ENCODE peak calls at places on chromosomes 1 and 21, in seven cellular contexts. O is IMR-90, Y is cardiac muscle cell, H is foreskin keratinocyte, F is transverse colon, P is heart right ventricle, U is ovary. D is an unnamed sample.

GRCh38 chr1:33414879-33415278 is 16.0 kb downstream of the PHC2 start:
- DNase-seq in P (no peak), O (no peak), U (no peak), H (no peak), Y (no peak), F (no peak), D (no peak)

GRCh38 chr1:230303822-230304221 is 122.3 kb downstream of the PGBD5 start:
- DNase-seq in P (no peak), Y (peak; percentile 83), U (no peak), F (no peak), H (no peak), O (peak; percentile 48), D (no peak)

GRCh38 chr1:246008256-246008901 is 498.7 kb downstream of the SMYD3 start:
- DNase-seq in U (peak; percentile 13), H (no peak), F (no peak), P (no peak), Y (no peak), O (no peak), D (no peak)

GRCh38 chr1:22428672-22429071 is 23.0 kb upstream of the ZBTB40 start:
- DNase-seq in H (no peak), O (peak; percentile 59), P (no peak), F (peak; percentile 20), Y (peak; percentile 70), U (no peak), D (no peak)

GRCh38 chr1:198935371-198935921 is 296.6 kb downstream of the PTPRC start:
- DNase-seq in P (peak; percentile 39), U (peak; percentile 11), O (peak; percentile 98), H (peak; percentile 88), Y (peak; percentile 96), F (peak; percentile 65), D (no peak)

GRCh38 chr1:162365284-162366041 is 11.2 kb downstream of the SPATA46 start:
- DNase-seq in U (no peak), P (no peak), Y (no peak), F (no peak), H (no peak), O (no peak), D (no peak)

GRCh38 chr1:60118119-60118518 is 44.5 kb upstream of the C1orf87 start:
- DNase-seq in O (no peak), H (no peak), Y (no peak), F (no peak), U (no peak), P (no peak), D (no peak)

GRCh38 chr1:22053018-22053860 is 730 bp downstream of the CDC42 start:
- DNase-seq in P (peak; percentile 74), F (peak; percentile 65), O (peak; percentile 85), H (no peak), Y (peak; percentile 87), U (peak; percentile 62), D (no peak)

GRCh38 chr1:233393926-233394680 is 66.6 kb downstream of the MAP3K21 start:
- DNase-seq in Y (no peak), F (no peak), U (no peak), P (no peak), O (no peak), H (no peak), D (no peak)

GRCh38 chr1:86787626-86788025 is 83.2 kb downstream of the SH3GLB1 start:
- DNase-seq in O (no peak), F (no peak), Y (no peak), U (no peak), P (no peak), H (no peak), D (no peak)

GRCh38 chr1:23777979-23778814 is at the start of gene PITHD1:
- DNase-seq in Y (peak; percentile 90), O (peak; percentile 79), H (peak; percentile 68), U (peak; percentile 81), P (peak; percentile 81), F (peak; percentile 88), D (no peak)

GRCh38 chr1:95221306-95221705 is 12.7 kb upstream of the RWDD3 start:
- DNase-seq in Y (no peak), H (no peak), P (no peak), O (peak; percentile 44), F (no peak), U (no peak), D (no peak)

GRCh38 chr1:78490861-78491310 is at the start of gene PTGFR:
- DNase-seq in H (no peak), P (no peak), Y (peak; percentile 46), F (no peak), O (peak; percentile 36), U (peak; percentile 30), D (no peak)

GRCh38 chr21:37548521-37548981 is 182.0 kb downstream of the DYRK1A start:
- DNase-seq in F (no peak), O (no peak), Y (no peak), H (no peak), P (no peak), U (no peak), D (no peak)

GRCh38 chr1:154419620-154420020 is 14.5 kb downstream of the IL6R start:
- DNase-seq in U (peak; percentile 87), H (no peak), O (peak; percentile 95), F (peak; percentile 79), P (peak; percentile 84), Y (peak; percentile 97), D (peak; percentile 33)

GRCh38 chr1:3172431-3173112 is 103.6 kb downstream of the PRDM16 start:
- DNase-seq in O (no peak), Y (no peak), H (no peak), F (no peak), U (no peak), P (no peak), D (no peak)
- H3K4me1 ChIP-seq in O (peaks cover 6% of the 10 kb centered on the region), Y (peaks cover 72% of the 10 kb centered on the region), H (no peaks in the 10 kb centered on the region), F (peaks cover 36% of the 10 kb centered on the region), U (peaks cover 24% of the 10 kb centered on the region), P (peaks cover 42% of the 10 kb centered on the region), D (peaks cover 27% of the 10 kb centered on the region)

GRCh38 chr21:39385299-39386145 is 36.6 kb upstream of the HMGN1 start:
- DNase-seq in P (peak; percentile 85), O (peak; percentile 75), H (no peak), U (peak; percentile 82), Y (peak; percentile 89), F (peak; percentile 90), D (no peak)

GRCh38 chr21:39386899-39387298 is 38.0 kb upstream of the HMGN1 start:
- DNase-seq in F (no peak), O (no peak), H (no peak), P (no peak), Y (no peak), U (no peak), D (no peak)

GRCh38 chr21:39387461-39388037 is 38.7 kb upstream of the HMGN1 start:
- DNase-seq in P (peak; percentile 95), U (peak; percentile 90), H (no peak), O (peak; percentile 81), F (peak; percentile 92), Y (peak; percentile 91), D (peak; percentile 51)

GRCh38 chr21:39386194-39386593 is 37.3 kb upstream of the HMGN1 start:
- DNase-seq in O (no peak), F (no peak), H (no peak), Y (peak; percentile 21), P (peak; percentile 49), U (peak; percentile 42), D (no peak)

DNA sequence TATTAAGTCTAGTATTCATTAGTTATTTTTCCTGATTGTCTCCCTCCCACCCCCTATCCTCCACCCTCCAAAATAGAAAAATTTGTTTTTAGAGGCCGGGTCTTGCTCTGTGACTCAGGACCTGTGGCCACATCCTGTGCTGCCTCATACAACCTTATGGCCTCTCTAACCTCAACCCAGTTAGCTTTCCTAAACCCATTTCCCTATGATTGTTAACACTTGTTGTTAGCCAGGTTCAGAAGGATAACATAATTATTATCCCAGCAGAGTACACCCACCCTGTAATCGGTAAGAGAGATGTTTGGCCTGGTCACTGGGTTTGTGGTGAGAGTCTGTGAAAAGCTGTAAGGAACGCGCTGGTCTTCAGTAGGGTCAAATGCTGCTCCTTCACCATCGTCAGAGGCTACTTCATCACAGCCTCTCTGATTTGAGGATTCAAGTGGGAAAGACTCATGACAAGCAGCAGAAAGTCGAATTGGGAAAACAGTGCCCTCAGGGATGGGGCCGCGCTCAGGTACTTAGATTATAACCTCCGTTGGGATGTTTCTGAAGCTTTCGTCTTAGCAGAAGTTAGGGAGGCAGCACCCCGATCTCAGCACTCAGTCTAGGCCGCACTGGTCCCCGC is 35.9 kb upstream of the HMGN1 start:
- DNase-seq in P (no peak), Y (no peak), U (no peak), F (no peak), O (peak; percentile 55), H (no peak), D (no peak)
- H3K4me1 ChIP-seq in P (peaks cover 42% of the 10 kb centered on the region), Y (peaks cover 11% of the 10 kb centered on the region), U (peaks cover 6% of the 10 kb centered on the region), F (peaks cover 46% of the 10 kb centered on the region), O (peaks cover 17% of the 10 kb centered on the region), H (peaks cover 5% of the 10 kb centered on the region), D (peaks cover 15% of the 10 kb centered on the region)

GRCh38 chr1:29707796-29708195 is 471.5 kb downstream of the PTPRU start:
- DNase-seq in F (no peak), O (no peak), U (no peak), P (no peak), H (no peak), Y (no peak), D (no peak)

GRCh38 chr1:29709711-29710169 is 473.4 kb downstream of the PTPRU start:
- DNase-seq in F (no peak), H (peak; percentile 98), P (no peak), Y (peak; percentile 69), U (no peak), O (peak; percentile 79), D (no peak)

GRCh38 chr1:29708818-29709710 is 472.7 kb downstream of the PTPRU start:
- DNase-seq in H (peak; percentile 83), F (no peak), P (no peak), U (no peak), O (peak; percentile 81), Y (peak; percentile 66), D (no peak)

GRCh38 chr1:29706936-29707335 is 470.6 kb downstream of the PTPRU start:
- DNase-seq in H (no peak), P (no peak), F (no peak), U (no peak), O (peak; percentile 44), Y (peak; percentile 73), D (no peak)

DNA sequence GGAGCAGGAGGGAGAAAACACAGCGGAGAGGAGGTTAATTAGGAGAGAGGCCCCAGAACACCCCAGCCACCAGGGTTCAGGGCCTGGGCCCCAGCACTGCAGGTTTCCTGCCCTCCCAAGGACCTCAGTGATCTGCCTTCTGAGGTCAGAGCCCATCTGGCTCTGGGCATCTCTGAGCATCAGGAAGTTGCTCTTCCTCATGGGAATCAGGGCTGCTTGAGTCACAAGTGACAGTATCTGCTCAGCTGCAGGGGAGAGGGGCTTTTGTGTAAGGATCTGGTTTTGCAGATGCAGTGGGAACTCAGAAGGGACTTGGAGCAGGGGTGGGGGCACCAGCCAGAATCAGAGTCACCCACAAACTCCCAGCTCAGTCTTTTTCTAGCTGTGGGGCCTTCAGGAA is 472.1 kb downstream of the PTPRU start:
- DNase-seq in F (no peak), U (no peak), P (no peak), H (no peak), O (peak; percentile 69), Y (no peak), D (no peak)
- H3K4me1 ChIP-seq in F (no peaks in the 10 kb centered on the region), U (no peaks in the 10 kb centered on the region), P (peaks cover 50% of the 10 kb centered on the region), H (peaks cover 35% of the 10 kb centered on the region), O (peaks cover 22% of the 10 kb centered on the region), Y (no peaks in the 10 kb centered on the region), D (no peaks in the 10 kb centered on the region)

DNA sequence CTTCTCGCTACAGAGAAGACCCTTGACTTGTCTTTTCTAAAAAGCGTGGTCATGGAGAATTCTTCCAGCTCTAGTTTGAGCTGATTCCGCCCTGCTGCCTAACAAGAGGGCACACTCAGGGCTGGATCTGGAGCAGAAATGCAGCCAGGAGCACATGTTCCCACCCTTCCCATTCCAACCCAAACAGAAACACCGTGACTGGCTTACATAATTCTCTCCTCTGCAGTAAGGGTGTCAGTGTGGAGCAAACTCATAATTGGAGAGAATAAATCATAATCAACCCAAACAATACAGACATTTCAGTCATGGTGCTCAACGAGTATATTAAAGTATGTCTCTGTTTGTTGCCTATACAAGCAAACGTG is 34.5 kb downstream of the CTNNBIP1 start:
- DNase-seq in O (no peak), F (no peak), H (no peak), U (no peak), Y (no peak), P (no peak), D (no peak)
- H3K4me1 ChIP-seq in O (peaks cover 5% of the 10 kb centered on the region), F (peaks cover 21% of the 10 kb centered on the region), H (peaks cover 30% of the 10 kb centered on the region), U (peaks cover 3% of the 10 kb centered on the region), Y (peaks cover 17% of the 10 kb centered on the region), P (peaks cover 27% of the 10 kb centered on the region), D (peaks cover 41% of the 10 kb centered on the region)